ENCODE peak calls at places on chromosome 20, in nine cellular contexts. X is hepatocyte, T is tibial artery, D is AG04450, Q is neural progenitor cell, A is psoas muscle, J is transverse colon, S is K562, C is body of pancreas. Y is an unnamed sample.
A peak's percentile ranks its signal among the peaks of the same experiment; 100 is the strongest.

GRCh38 chr20:64056889-64057627 is 5.9 kb upstream of the TCEA2 start:
- DNase-seq in X (no peak), T (no peak), D (no peak), Q (peak; percentile 32), A (no peak), J (no peak), S (no peak), C (no peak), Y (no peak)

GRCh38 chr20:23034721-23035671 is at the start of gene SSTR4:
- DNase-seq in X (peak; percentile 35), T (no peak), D (no peak), Q (peak; percentile 62), A (no peak), J (no peak), S (no peak), C (no peak), Y (no peak)

GRCh38 chr20:49641683-49642649 is 71.7 kb downstream of the B4GALT5 start:
- DNase-seq in X (no peak), T (no peak), D (no peak), Q (peak; percentile 39), A (no peak), J (peak; percentile 49), S (no peak), C (peak; percentile 32), Y (no peak)

GRCh38 chr20:50427740-50428462 is 82.3 kb upstream of the PTPN1 start:
- DNase-seq in X (no peak), T (peak; percentile 87), D (no peak), Q (no peak), A (peak; percentile 76), J (no peak), S (no peak), C (peak; percentile 66), Y (no peak)

GRCh38 chr20:33005132-33005566 is 916 bp upstream of the SUN5 start:
- DNase-seq in X (no peak), T (no peak), D (no peak), Q (peak; percentile 45), A (no peak), J (no peak), S (peak; percentile 71), C (no peak), Y (no peak)

GRCh38 chr20:20736303-20736702 is 23.9 kb upstream of the RALGAPA2 start:
- DNase-seq in X (no peak), T (no peak), D (no peak), Q (no peak), A (no peak), J (no peak), S (no peak), C (no peak), Y (no peak)

GRCh38 chr20:44861547-44862006 is 23.9 kb upstream of the YWHAB start:
- DNase-seq in X (no peak), T (peak; percentile 88), D (no peak), Q (no peak), A (peak; percentile 56), J (no peak), S (no peak), C (peak; percentile 33), Y (no peak)

GRCh38 chr20:38697306-38697705 is 27.0 kb upstream of the SLC32A1 start:
- DNase-seq in X (no peak), T (no peak), D (no peak), Q (no peak), A (no peak), J (no peak), S (no peak), C (no peak), Y (no peak)

GRCh38 chr20:21361266-21361665 is 36.1 kb downstream of the NKX2-4 start:
- DNase-seq in X (no peak), T (no peak), D (peak; percentile 37), Q (no peak), A (no peak), J (no peak), S (no peak), C (no peak), Y (no peak)

GRCh38 chr20:24948939-24949679 is at the start of gene CST7:
- DNase-seq in X (no peak), T (no peak), D (no peak), Q (no peak), A (no peak), J (peak; percentile 63), S (no peak), C (no peak), Y (peak; percentile 32)

GRCh38 chr20:23205656-23206055 is 119.5 kb upstream of the CD93 start:
- DNase-seq in X (peak; percentile 84), T (peak; percentile 77), D (no peak), Q (peak; percentile 72), A (peak; percentile 71), J (peak; percentile 43), S (no peak), C (peak; percentile 74), Y (no peak)

GRCh38 chr20:49615401-49616153 is 47.6 kb upstream of the PTGIS start:
- DNase-seq in X (no peak), T (no peak), D (no peak), Q (no peak), A (peak; percentile 76), J (peak; percentile 67), S (no peak), C (peak; percentile 91), Y (no peak)

GRCh38 chr20:36154696-36155628 is at the start of gene EPB41L1:
- DNase-seq in X (peak; percentile 44), T (peak; percentile 38), D (no peak), Q (peak; percentile 56), A (peak; percentile 24), J (no peak), S (no peak), C (no peak), Y (no peak)

GRCh38 chr20:2616634-2617033 is 35.8 kb upstream of the NOP56 start:
- DNase-seq in X (no peak), T (no peak), D (no peak), Q (no peak), A (no peak), J (no peak), S (no peak), C (no peak), Y (no peak)

GRCh38 chr20:25273046-25273445 is 25.2 kb downstream of the PYGB start:
- DNase-seq in X (no peak), T (peak; percentile 10), D (no peak), Q (no peak), A (peak; percentile 10), J (peak; percentile 3), S (no peak), C (no peak), Y (no peak)

GRCh38 chr20:21767739-21768223 is 62.3 kb downstream of the PAX1 start:
- DNase-seq in X (peak; percentile 73), T (no peak), D (no peak), Q (peak; percentile 81), A (no peak), J (no peak), S (peak; percentile 10), C (no peak), Y (no peak)

GRCh38 chr20:50338479-50339195 is 148.0 kb downstream of the CEBPB start:
- DNase-seq in X (no peak), T (no peak), D (no peak), Q (peak; percentile 39), A (no peak), J (no peak), S (peak; percentile 60), C (no peak), Y (no peak)

GRCh38 chr20:37526238-37526838 is 1.3 kb downstream of the BLCAP start:
- DNase-seq in X (peak; percentile 64), T (peak; percentile 41), D (no peak), Q (peak; percentile 77), A (no peak), J (peak; percentile 33), S (peak; percentile 75), C (peak; percentile 39), Y (no peak)

GRCh38 chr20:1363522-1363921 is 29.3 kb downstream of the FKBP1A start:
- DNase-seq in X (no peak), T (no peak), D (no peak), Q (no peak), A (no peak), J (no peak), S (no peak), C (no peak), Y (no peak)
- H3K9me3 ChIP-seq in X (no peaks in the 10 kb centered on the region), T (no peaks in the 10 kb centered on the region), D (no peaks in the 10 kb centered on the region), Q (no peaks in the 10 kb centered on the region), A (no peaks in the 10 kb centered on the region), J (no peaks in the 10 kb centered on the region), S (no peaks in the 10 kb centered on the region), C (no peaks in the 10 kb centered on the region), Y (no peaks in the 10 kb centered on the region)

DNA sequence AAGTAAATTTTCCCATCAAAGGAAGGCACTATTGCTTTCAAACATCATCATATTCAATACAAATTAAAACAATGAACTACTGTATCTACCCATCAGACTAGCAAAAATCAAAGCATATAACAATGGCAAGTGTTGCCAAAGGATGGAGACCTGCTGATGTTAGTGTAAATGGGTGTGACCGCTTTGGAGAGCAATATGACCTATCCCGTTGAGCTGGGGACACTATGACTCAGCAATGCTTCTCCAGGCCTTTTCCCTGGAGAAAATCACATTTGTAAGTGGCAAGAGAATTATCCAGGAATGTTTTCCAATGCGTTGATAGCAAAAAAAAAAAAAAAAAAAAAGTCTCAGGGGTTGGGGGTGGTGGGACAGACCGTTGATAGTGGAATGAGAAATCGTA is 46.1 kb downstream of the PHACTR3 start:
- DNase-seq in X (no peak), T (no peak), D (no peak), Q (no peak), A (no peak), J (no peak), S (peak; percentile 16), C (no peak), Y (no peak)
- H3K9me3 ChIP-seq in X (no peaks in the 10 kb centered on the region), T (no peaks in the 10 kb centered on the region), D (peaks cover 4% of the 10 kb centered on the region), Q (peaks cover 12% of the 10 kb centered on the region), A (no peaks in the 10 kb centered on the region), J (no peaks in the 10 kb centered on the region), S (no peaks in the 10 kb centered on the region), C (no peaks in the 10 kb centered on the region), Y (no peaks in the 10 kb centered on the region)

DNA sequence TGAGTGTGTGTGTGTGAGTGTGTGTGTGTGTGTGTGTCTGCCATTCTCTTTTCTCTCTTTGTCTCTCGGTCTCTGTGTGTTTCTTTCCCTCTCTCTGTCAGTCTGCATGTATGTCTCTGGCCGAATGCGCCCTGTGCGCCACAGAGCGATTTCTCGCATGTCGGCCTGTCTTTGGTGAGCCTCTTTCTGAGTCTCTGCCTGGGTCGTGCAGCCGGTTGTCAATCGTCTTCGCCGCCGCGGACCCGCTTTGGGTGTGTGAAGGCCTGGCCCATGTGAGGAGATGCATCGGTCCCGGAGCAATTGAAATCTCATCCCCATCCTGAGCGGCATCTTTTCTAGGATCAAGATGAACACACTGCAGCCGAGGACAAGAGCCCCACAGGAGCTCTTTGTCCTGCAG is 1567.2 kb upstream of the DEFB115 start:
- DNase-seq in X (no peak), T (peak; percentile 11), D (no peak), Q (no peak), A (no peak), J (no peak), S (no peak), C (no peak), Y (no peak)
- H3K9me3 ChIP-seq in X (no peaks in the 10 kb centered on the region), T (no peaks in the 10 kb centered on the region), D (peaks cover 35% of the 10 kb centered on the region), Q (no peaks in the 10 kb centered on the region), A (no peaks in the 10 kb centered on the region), J (no peaks in the 10 kb centered on the region), S (no peaks in the 10 kb centered on the region), C (no peaks in the 10 kb centered on the region), Y (no peaks in the 10 kb centered on the region)

DNA sequence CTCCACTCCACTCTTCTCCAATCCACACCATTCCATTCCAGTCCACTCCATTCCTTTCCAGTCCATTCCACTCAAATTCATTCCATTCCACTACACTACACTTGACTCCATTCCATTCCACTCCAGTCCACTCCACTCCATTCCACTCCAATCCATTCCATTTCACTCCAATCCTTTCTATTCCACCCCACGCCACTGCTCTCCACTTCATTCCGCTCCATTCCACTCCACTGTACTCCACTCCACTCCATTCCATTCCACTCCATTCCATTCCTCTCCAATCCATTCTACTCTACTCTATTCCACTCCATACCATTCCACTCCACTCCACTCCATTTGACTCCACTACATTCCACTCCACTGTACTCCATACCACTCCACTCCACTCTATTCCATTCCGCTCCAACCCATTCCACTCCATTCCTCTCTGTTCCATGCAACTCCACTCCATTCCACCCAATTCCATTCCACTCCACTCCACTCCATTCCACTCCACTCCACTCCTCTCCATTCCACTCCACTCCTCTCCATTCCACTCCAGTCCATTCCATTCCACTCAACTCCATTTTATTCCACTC is 23.4 kb upstream of the DEFB125 start:
- DNase-seq in X (no peak), T (no peak), D (no peak), Q (no peak), A (no peak), J (no peak), S (no peak), C (no peak), Y (no peak)
- H3K9me3 ChIP-seq in X (no peaks in the 10 kb centered on the region), T (no peaks in the 10 kb centered on the region), D (peaks cover 55% of the 10 kb centered on the region), Q (no peaks in the 10 kb centered on the region), A (no peaks in the 10 kb centered on the region), J (no peaks in the 10 kb centered on the region), S (no peaks in the 10 kb centered on the region), C (no peaks in the 10 kb centered on the region), Y (peaks cover 2% of the 10 kb centered on the region)

Y was measured in T-helper 17 cell.